ENCODE peak calls at places on chromosome 22, in nine cellular contexts. One of them, this sample, is unnamed.

GRCh38 chr22:42743501-42743991 is 22.9 kb upstream of the A4GALT start:
- DNase-seq in stomach: no peak
- DNase-seq in kidney epithelial cell: no peak
- DNase-seq in omental fat pad: no peak
- DNase-seq in cardiac muscle cell: no peak
- DNase-seq in Peyer's patch: peak
- DNase-seq in CD4-positive, alpha-beta T cell: no peak
- DNase-seq in kidney: peak
- DNase-seq in H9: no peak
- DNase-seq in this sample: no peak

GRCh38 chr22:48428556-48429371 is 1398.9 kb downstream of the BRD1 start:
- DNase-seq in stomach: no peak
- DNase-seq in kidney epithelial cell: no peak
- DNase-seq in omental fat pad: no peak
- DNase-seq in cardiac muscle cell: no peak
- DNase-seq in Peyer's patch: peak
- DNase-seq in CD4-positive, alpha-beta T cell: no peak
- DNase-seq in kidney: no peak
- DNase-seq in H9: no peak
- DNase-seq in this sample: no peak

GRCh38 chr22:22201185-22201924 is 43.2 kb upstream of the VPREB1 start:
- DNase-seq in stomach: peak
- DNase-seq in kidney epithelial cell: no peak
- DNase-seq in omental fat pad: no peak
- DNase-seq in cardiac muscle cell: peak
- DNase-seq in Peyer's patch: peak
- DNase-seq in CD4-positive, alpha-beta T cell: peak
- DNase-seq in kidney: no peak
- DNase-seq in H9: peak
- DNase-seq in this sample: no peak

GRCh38 chr22:31637938-31638618 is 23.9 kb downstream of the PISD start:
- DNase-seq in stomach: no peak
- DNase-seq in kidney epithelial cell: no peak
- DNase-seq in omental fat pad: no peak
- DNase-seq in cardiac muscle cell: no peak
- DNase-seq in Peyer's patch: peak
- DNase-seq in CD4-positive, alpha-beta T cell: no peak
- DNase-seq in kidney: no peak
- DNase-seq in H9: no peak
- DNase-seq in this sample: no peak

GRCh38 chr22:29353286-29353685 is 35.1 kb downstream of the AP1B1 start:
- DNase-seq in stomach: no peak
- DNase-seq in kidney epithelial cell: no peak
- DNase-seq in omental fat pad: no peak
- DNase-seq in cardiac muscle cell: no peak
- DNase-seq in Peyer's patch: no peak
- DNase-seq in CD4-positive, alpha-beta T cell: no peak
- DNase-seq in kidney: no peak
- DNase-seq in H9: no peak
- DNase-seq in this sample: no peak

GRCh38 chr22:49827853-49828598 is at the start of gene BRD1:
- DNase-seq in stomach: peak
- DNase-seq in kidney epithelial cell: no peak
- DNase-seq in omental fat pad: no peak
- DNase-seq in cardiac muscle cell: peak
- DNase-seq in Peyer's patch: peak
- DNase-seq in CD4-positive, alpha-beta T cell: peak
- DNase-seq in kidney: peak
- DNase-seq in H9: peak
- DNase-seq in this sample: no peak

GRCh38 chr22:29431986-29432385 is 6.4 kb upstream of the RFPL1 start:
- DNase-seq in stomach: no peak
- DNase-seq in kidney epithelial cell: no peak
- DNase-seq in omental fat pad: no peak
- DNase-seq in cardiac muscle cell: peak
- DNase-seq in Peyer's patch: no peak
- DNase-seq in CD4-positive, alpha-beta T cell: no peak
- DNase-seq in kidney: no peak
- DNase-seq in H9: no peak
- DNase-seq in this sample: peak

GRCh38 chr22:43925433-43926348 is 2.1 kb downstream of the PNPLA3 start:
- DNase-seq in stomach: no peak
- DNase-seq in kidney epithelial cell: no peak
- DNase-seq in omental fat pad: no peak
- DNase-seq in cardiac muscle cell: no peak
- DNase-seq in Peyer's patch: no peak
- DNase-seq in CD4-positive, alpha-beta T cell: no peak
- DNase-seq in kidney: no peak
- DNase-seq in H9: peak
- DNase-seq in this sample: no peak

GRCh38 chr22:48944756-48945620 is 882.7 kb downstream of the BRD1 start:
- DNase-seq in stomach: peak
- DNase-seq in kidney epithelial cell: no peak
- DNase-seq in omental fat pad: no peak
- DNase-seq in cardiac muscle cell: no peak
- DNase-seq in Peyer's patch: peak
- DNase-seq in CD4-positive, alpha-beta T cell: no peak
- DNase-seq in kidney: no peak
- DNase-seq in H9: peak
- DNase-seq in this sample: peak

GRCh38 chr22:22207845-22208564 is 36.6 kb upstream of the VPREB1 start:
- DNase-seq in stomach: peak
- DNase-seq in kidney epithelial cell: peak
- DNase-seq in omental fat pad: peak
- DNase-seq in cardiac muscle cell: peak
- DNase-seq in Peyer's patch: peak
- DNase-seq in CD4-positive, alpha-beta T cell: peak
- DNase-seq in kidney: peak
- DNase-seq in H9: peak
- DNase-seq in this sample: no peak

GRCh38 chr22:39010946-39011625 is 3.0 kb upstream of the APOBEC3C start:
- DNase-seq in stomach: no peak
- DNase-seq in kidney epithelial cell: no peak
- DNase-seq in omental fat pad: no peak
- DNase-seq in cardiac muscle cell: no peak
- DNase-seq in Peyer's patch: no peak
- DNase-seq in CD4-positive, alpha-beta T cell: no peak
- DNase-seq in kidney: no peak
- DNase-seq in H9: no peak
- DNase-seq in this sample: no peak
- TF ChIP-seq CTCF in stomach: no peak
- TF ChIP-seq CTCF in kidney epithelial cell: no peak
- TF ChIP-seq CTCF in omental fat pad: no peak
- TF ChIP-seq CTCF in cardiac muscle cell: no peak
- TF ChIP-seq CTCF in Peyer's patch: no peak
- TF ChIP-seq CTCF in CD4-positive, alpha-beta T cell: no peak
- TF ChIP-seq CTCF in kidney: no peak
- TF ChIP-seq CTCF in H9: peak
- TF ChIP-seq CTCF in this sample: no peak

DNA sequence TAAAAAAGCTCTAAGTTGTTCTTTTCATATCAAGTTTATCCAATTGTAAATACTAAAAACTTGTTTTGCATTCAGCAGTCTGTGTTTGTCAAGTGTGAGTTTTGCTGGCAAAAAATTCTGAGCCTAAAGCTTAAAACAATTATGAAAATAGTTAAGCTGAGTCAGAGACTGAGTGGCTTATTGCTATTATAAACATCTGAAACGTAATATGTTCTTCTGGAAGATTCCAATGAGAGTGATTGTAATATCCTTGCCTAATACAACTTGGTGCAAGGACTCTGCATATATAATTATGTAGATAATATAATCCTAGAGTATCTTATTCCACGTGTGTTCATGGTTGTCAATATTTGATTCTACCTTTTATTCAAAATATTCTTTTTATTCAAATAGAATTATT is 14.1 kb upstream of the NUP50 start:
- DNase-seq in stomach: no peak
- DNase-seq in kidney epithelial cell: no peak
- DNase-seq in omental fat pad: no peak
- DNase-seq in cardiac muscle cell: no peak
- DNase-seq in Peyer's patch: no peak
- DNase-seq in CD4-positive, alpha-beta T cell: no peak
- DNase-seq in kidney: no peak
- DNase-seq in H9: no peak
- DNase-seq in this sample: no peak
- TF ChIP-seq CTCF in stomach: no peak
- TF ChIP-seq CTCF in kidney epithelial cell: no peak
- TF ChIP-seq CTCF in omental fat pad: no peak
- TF ChIP-seq CTCF in cardiac muscle cell: no peak
- TF ChIP-seq CTCF in Peyer's patch: no peak
- TF ChIP-seq CTCF in CD4-positive, alpha-beta T cell: no peak
- TF ChIP-seq CTCF in kidney: no peak
- TF ChIP-seq CTCF in H9: no peak
- TF ChIP-seq CTCF in this sample: no peak

DNA sequence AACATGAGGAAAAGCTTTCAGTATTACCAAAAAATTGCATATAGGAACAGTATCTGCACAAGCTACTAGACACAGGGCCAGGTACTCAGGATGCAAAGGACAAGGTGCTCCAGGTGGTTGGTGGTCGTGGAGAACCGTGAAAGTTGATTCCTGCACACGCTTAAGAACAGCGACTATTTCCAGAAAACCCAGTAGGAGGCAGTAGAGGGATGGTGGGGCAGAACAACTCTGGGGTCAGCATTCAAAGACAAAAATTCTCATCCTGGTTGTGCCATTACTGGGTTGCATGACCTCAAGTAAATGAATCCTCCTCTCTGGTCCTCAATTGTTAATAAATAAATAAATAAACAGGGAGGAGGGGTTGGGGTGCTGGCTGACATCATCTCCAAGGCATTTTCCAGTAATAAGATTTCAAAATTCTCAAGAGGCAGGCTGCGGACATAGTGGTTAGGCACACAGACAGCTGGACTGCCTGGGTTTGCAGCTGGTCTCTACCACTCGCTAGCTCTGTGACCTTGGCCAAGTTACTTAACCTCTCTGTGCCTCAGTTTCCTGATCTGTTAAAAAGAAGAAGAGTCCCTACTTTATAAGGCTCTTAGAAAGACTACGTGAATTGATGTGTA is 89.6 kb downstream of the ISX start:
- DNase-seq in stomach: no peak
- DNase-seq in kidney epithelial cell: no peak
- DNase-seq in omental fat pad: no peak
- DNase-seq in cardiac muscle cell: no peak
- DNase-seq in Peyer's patch: no peak
- DNase-seq in CD4-positive, alpha-beta T cell: no peak
- DNase-seq in kidney: no peak
- DNase-seq in H9: no peak
- DNase-seq in this sample: no peak
- TF ChIP-seq CTCF in stomach: no peak
- TF ChIP-seq CTCF in kidney epithelial cell: peak
- TF ChIP-seq CTCF in omental fat pad: no peak
- TF ChIP-seq CTCF in cardiac muscle cell: no peak
- TF ChIP-seq CTCF in Peyer's patch: no peak
- TF ChIP-seq CTCF in CD4-positive, alpha-beta T cell: no peak
- TF ChIP-seq CTCF in kidney: no peak
- TF ChIP-seq CTCF in H9: peak
- TF ChIP-seq CTCF in this sample: no peak

GRCh38 chr22:35739642-35740041 is 22.0 kb downstream of the APOL5 start:
- DNase-seq in stomach: peak
- DNase-seq in kidney epithelial cell: no peak
- DNase-seq in omental fat pad: no peak
- DNase-seq in cardiac muscle cell: no peak
- DNase-seq in Peyer's patch: no peak
- DNase-seq in CD4-positive, alpha-beta T cell: no peak
- DNase-seq in kidney: no peak
- DNase-seq in H9: no peak
- DNase-seq in this sample: no peak
- TF ChIP-seq CTCF in stomach: no peak
- TF ChIP-seq CTCF in kidney epithelial cell: no peak
- TF ChIP-seq CTCF in omental fat pad: no peak
- TF ChIP-seq CTCF in cardiac muscle cell: peak
- TF ChIP-seq CTCF in Peyer's patch: peak
- TF ChIP-seq CTCF in CD4-positive, alpha-beta T cell: peak
- TF ChIP-seq CTCF in kidney: no peak
- TF ChIP-seq CTCF in H9: peak
- TF ChIP-seq CTCF in this sample: peak

DNA sequence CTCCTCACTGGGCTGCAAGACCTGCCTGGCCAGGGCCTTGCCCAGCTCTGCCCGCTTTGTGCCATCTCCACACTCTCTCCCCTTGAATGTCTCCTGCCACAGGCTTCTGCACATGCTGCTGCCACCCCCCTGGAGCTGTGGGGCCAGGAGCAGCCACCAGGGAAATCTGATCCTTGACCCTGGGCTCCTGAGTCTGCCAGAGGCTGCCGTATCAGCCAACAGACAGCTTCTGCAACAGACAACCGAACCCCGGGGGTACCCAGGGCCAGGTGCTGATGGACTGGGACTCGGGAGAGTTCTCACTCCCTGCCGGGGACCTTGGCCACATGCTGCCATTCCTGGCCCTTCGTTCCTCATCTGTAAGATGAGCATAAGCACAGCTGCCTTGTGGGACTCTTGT is 3.3 kb upstream of the PPARA start:
- DNase-seq in stomach: no peak
- DNase-seq in kidney epithelial cell: no peak
- DNase-seq in omental fat pad: no peak
- DNase-seq in cardiac muscle cell: no peak
- DNase-seq in Peyer's patch: no peak
- DNase-seq in CD4-positive, alpha-beta T cell: no peak
- DNase-seq in kidney: peak
- DNase-seq in H9: no peak
- DNase-seq in this sample: no peak
- TF ChIP-seq CTCF in stomach: no peak
- TF ChIP-seq CTCF in kidney epithelial cell: no peak
- TF ChIP-seq CTCF in omental fat pad: no peak
- TF ChIP-seq CTCF in cardiac muscle cell: no peak
- TF ChIP-seq CTCF in Peyer's patch: no peak
- TF ChIP-seq CTCF in CD4-positive, alpha-beta T cell: no peak
- TF ChIP-seq CTCF in kidney: no peak
- TF ChIP-seq CTCF in H9: no peak
- TF ChIP-seq CTCF in this sample: no peak

GRCh38 chr22:37178350-37179125 is 9.5 kb downstream of the C1QTNF6 start:
- DNase-seq in stomach: peak
- DNase-seq in kidney epithelial cell: no peak
- DNase-seq in omental fat pad: no peak
- DNase-seq in cardiac muscle cell: no peak
- DNase-seq in Peyer's patch: peak
- DNase-seq in CD4-positive, alpha-beta T cell: no peak
- DNase-seq in kidney: peak
- DNase-seq in H9: no peak
- DNase-seq in this sample: no peak
- TF ChIP-seq CTCF in stomach: no peak
- TF ChIP-seq CTCF in kidney epithelial cell: no peak
- TF ChIP-seq CTCF in omental fat pad: no peak
- TF ChIP-seq CTCF in cardiac muscle cell: no peak
- TF ChIP-seq CTCF in Peyer's patch: no peak
- TF ChIP-seq CTCF in CD4-positive, alpha-beta T cell: no peak
- TF ChIP-seq CTCF in kidney: no peak
- TF ChIP-seq CTCF in H9: no peak
- TF ChIP-seq CTCF in this sample: no peak

This sample was measured in type B pancreatic cell.